ENCODE peak calls at places on chromosomes 3 and 15, in nine cellular contexts. P, B, F, N, E, S, H, T and R are unnamed samples.

GRCh38 chr15:65041787-65042186 is 3.4 kb upstream of the SLC51B start:
- DNase-seq in E (no peak), H (no peak), B (no peak), F (no peak), P (no peak), T (no peak), S (no peak), N (no peak), R (no peak)

GRCh38 chr3:51385621-51386091 is 565 bp downstream of the MANF start:
- DNase-seq in N (no peak), P (no peak), S (no peak), H (no peak), F (no peak), T (no peak), B (peak; percentile 16), E (no peak), R (no peak)

GRCh38 chr15:99435138-99435695 is 130.6 kb upstream of the MEF2A start:
- DNase-seq in N (no peak), B (peak; percentile 87), P (no peak), T (no peak), S (no peak), F (peak; percentile 5), E (no peak), H (no peak), R (no peak)

GRCh38 chr3:183239046-183239445 is 14.0 kb upstream of the B3GNT5 start:
- DNase-seq in P (no peak), B (no peak), E (no peak), F (no peak), H (no peak), T (no peak), S (no peak), N (no peak), R (no peak)

GRCh38 chr15:74176262-74177208 is 3.0 kb downstream of the ISLR start:
- DNase-seq in S (no peak), P (no peak), T (no peak), B (no peak), E (no peak), N (no peak), H (no peak), F (no peak), R (no peak)

GRCh38 chr15:72998681-72999466 is 53.4 kb upstream of the NEO1 start:
- DNase-seq in P (no peak), N (no peak), S (no peak), E (no peak), T (no peak), H (no peak), B (no peak), F (no peak), R (no peak)

GRCh38 chr3:62601238-62601856 is 228.0 kb upstream of the FEZF2 start:
- DNase-seq in P (peak; percentile 29), S (peak; percentile 89), H (no peak), F (no peak), E (peak; percentile 93), B (no peak), N (no peak), T (no peak), R (no peak)

GRCh38 chr3:188792788-188793187 is 379.0 kb upstream of the TPRG1 start:
- DNase-seq in B (no peak), N (no peak), P (no peak), T (peak; percentile 62), S (no peak), H (no peak), F (no peak), E (no peak), R (no peak)

GRCh38 chr3:54954516-54954915 is 26.7 kb upstream of the LRTM1 start:
- DNase-seq in E (no peak), N (no peak), B (no peak), S (no peak), F (no peak), T (no peak), P (no peak), H (no peak), R (no peak)

GRCh38 chr15:38207591-38207990 is 45.0 kb upstream of the SPRED1 start:
- DNase-seq in E (no peak), H (no peak), S (no peak), T (no peak), N (no peak), P (no peak), B (no peak), F (no peak), R (no peak)

GRCh38 chr3:38039899-38040261 is 872 bp downstream of the DLEC1 start:
- DNase-seq in B (no peak), T (peak; percentile 80), P (no peak), F (peak; percentile 42), H (no peak), N (peak; percentile 37), E (peak; percentile 45), S (peak; percentile 42), R (peak; percentile 43)

GRCh38 chr3:71076361-71076997 is 507.0 kb downstream of the FOXP1 start:
- DNase-seq in P (no peak), H (no peak), E (peak; percentile 89), T (no peak), F (no peak), B (no peak), N (no peak), S (peak; percentile 81), R (no peak)

GRCh38 chr3:141523615-141524375 is 37.0 kb downstream of the RASA2 start:
- DNase-seq in N (no peak), S (no peak), P (no peak), H (no peak), F (no peak), E (no peak), B (no peak), T (no peak), R (no peak)

GRCh38 chr15:57780461-57780860 is 73.9 kb downstream of the POLR2M start:
- DNase-seq in B (no peak), S (no peak), F (no peak), P (no peak), E (peak; percentile 24), T (no peak), N (no peak), H (no peak), R (no peak)

GRCh38 chr3:72177075-72178050 is 392.4 kb upstream of the PROK2 start:
- DNase-seq in H (peak; percentile 11), T (peak; percentile 70), E (peak; percentile 86), P (no peak), N (no peak), F (peak; percentile 26), S (no peak), B (no peak), R (no peak)

GRCh38 chr15:66264853-66265252 is 11.3 kb upstream of the MEGF11 start:
- DNase-seq in B (no peak), N (no peak), T (no peak), S (no peak), H (no peak), P (no peak), E (no peak), F (no peak), R (no peak)

GRCh38 chr3:139394116-139394515 is 4.7 kb upstream of the COPB2 start:
- DNase-seq in T (no peak), P (no peak), N (no peak), B (no peak), S (no peak), E (peak; percentile 47), H (no peak), F (no peak), R (no peak)

GRCh38 chr15:26867199-26868007 is 541 bp downstream of the GABRA5 start:
- DNase-seq in S (no peak), B (no peak), H (no peak), N (no peak), P (no peak), E (no peak), T (no peak), F (no peak), R (no peak)